ENCODE peak calls at places on chromosomes 5 and 9, in ten cellular contexts. U is adipocyte; R is kidney tubule cell; G is activated effector memory CD4-positive, alpha-beta T cell treated with Interleukin-2 at 50 U/mL for 16 hours; B is GM20000; V is OCI-M1; L is ELR; X is stimulated activated CD4-positive, alpha-beta T cell treated with anti-CD3 and anti-CD28 coated beads, Interleukin-12 subunit alpha, Interleukin-12 subunit beta, amount 100 ng/mL, for 48 hours; P is RPMI7951; M is activated naive CD4-positive, alpha-beta T cell treated with anti-CD3 and anti-CD28 coated beads, Interleukin-2, amount 10 ng/mL, durations not matched to agents 7 days and 5 days. I is an unnamed sample.

GRCh38 chr5:146541956-146542849 is 26.2 kb upstream of the GPR151 start:
- DNase-seq in V (peak), X (peak), P (peak), R (peak), G (peak), L (peak), B (peak), M (peak), U (peak), I (peak)

GRCh38 chr5:96259211-96259772 is 173.8 kb downstream of the PCSK1 start:
- DNase-seq in U (peak), L (peak), B (no peak), M (no peak), X (no peak), G (no peak), V (peak), P (peak), R (peak), I (no peak)

GRCh38 chr5:123089971-123090640 is 1.1 kb downstream of the PRDM6 start:
- DNase-seq in V (no peak), L (peak), U (peak), G (no peak), X (no peak), R (peak), P (no peak), B (peak), M (no peak), I (no peak)

GRCh38 chr9:92619601-92620300 is 50.2 kb downstream of the IPPK start:
- DNase-seq in G (no peak), U (no peak), M (no peak), V (no peak), L (no peak), B (no peak), P (no peak), X (no peak), R (no peak), I (no peak)

GRCh38 chr5:158471179-158471924 is 612.4 kb upstream of the CLINT1 start:
- DNase-seq in M (no peak), R (no peak), P (no peak), X (no peak), B (no peak), U (no peak), V (no peak), G (no peak), L (no peak), I (no peak)

GRCh38 chr9:20684865-20685696 is 1.0 kb downstream of the FOCAD start:
- DNase-seq in R (peak), G (no peak), B (no peak), P (peak), X (peak), M (peak), L (peak), U (peak), V (peak), I (no peak)

GRCh38 chr5:51378415-51378777 is 4.9 kb upstream of the ISL1 start:
- DNase-seq in R (no peak), G (no peak), L (no peak), P (no peak), X (no peak), V (no peak), B (no peak), M (no peak), U (no peak), I (no peak)

GRCh38 chr5:102750435-102750834 is 4.7 kb upstream of the PAM start:
- DNase-seq in L (no peak), V (no peak), P (no peak), X (no peak), R (no peak), G (no peak), B (no peak), M (no peak), U (no peak), I (no peak)

GRCh38 chr9:138052635-138053320 is 175.2 kb downstream of the CACNA1B start:
- DNase-seq in L (no peak), P (no peak), G (no peak), B (no peak), U (no peak), V (no peak), M (no peak), R (no peak), X (no peak), I (no peak)

GRCh38 chr5:167389537-167389936 is 901.9 kb upstream of the WWC1 start:
- DNase-seq in M (no peak), L (no peak), U (peak), B (no peak), X (no peak), G (no peak), R (no peak), P (no peak), V (no peak), I (no peak)

GRCh38 chr5:125558466-125558865 is 812.0 kb upstream of the ZNF608 start:
- DNase-seq in B (no peak), R (no peak), P (no peak), V (no peak), M (no peak), G (no peak), L (no peak), U (no peak), X (no peak), I (no peak)

GRCh38 chr5:16704945-16705344 is 88.1 kb upstream of the RETREG1 start:
- DNase-seq in M (no peak), G (no peak), V (no peak), P (no peak), B (no peak), U (no peak), R (no peak), X (no peak), L (no peak), I (no peak)

GRCh38 chr5:120684213-120684612 is 220.1 kb downstream of the PRR16 start:
- DNase-seq in G (no peak), B (no peak), R (peak), M (no peak), X (no peak), P (peak), L (peak), U (peak), V (peak), I (no peak)

GRCh38 chr5:141260458-141261237 is 15.5 kb downstream of the PCDHB15 start:
- DNase-seq in V (peak), M (no peak), G (no peak), X (no peak), R (peak), P (peak), B (no peak), L (peak), U (peak), I (no peak)

GRCh38 chr5:71932131-71932635 is 175.1 kb upstream of the MAP1B start:
- DNase-seq in U (peak), M (no peak), L (peak), R (peak), P (peak), B (no peak), V (no peak), G (no peak), X (no peak), I (no peak)

GRCh38 chr9:93205045-93205768 is 21.3 kb downstream of the WNK2 start:
- DNase-seq in L (no peak), M (no peak), U (peak), B (no peak), R (no peak), V (no peak), X (no peak), P (no peak), G (no peak), I (no peak)

GRCh38 chr5:179868541-179868940 is 9.9 kb upstream of the MRNIP start:
- DNase-seq in B (no peak), X (no peak), U (no peak), R (no peak), G (no peak), P (no peak), V (no peak), L (no peak), M (peak), I (no peak)